ENCODE peak calls at places on chromosomes 12 and 14, in eight cellular contexts. B, D, E, X, F, L, T and C are unnamed samples.

GRCh38 chr14:100104523-100105300 is 39.5 kb downstream of the EVL start:
- DNase-seq in X (peak), L (no peak), E (no peak), T (peak), F (no peak), D (no peak), B (peak), C (no peak)

GRCh38 chr12:124667671-124668337 is 100.4 kb upstream of the NCOR2 start:
- DNase-seq in X (no peak), E (no peak), T (no peak), D (no peak), B (no peak), F (no peak), L (no peak), C (no peak)

GRCh38 chr12:68290126-68290525 is 36.7 kb upstream of the IL22 start:
- DNase-seq in F (no peak), L (no peak), E (no peak), B (no peak), T (no peak), X (no peak), D (peak), C (no peak)

GRCh38 chr12:25960176-25960575 is 1.7 kb downstream of the RASSF8 start:
- DNase-seq in F (no peak), L (no peak), T (peak), X (peak), E (no peak), B (no peak), D (peak), C (no peak)

GRCh38 chr14:69615471-69616407 is 4.3 kb downstream of the SUSD6 start:
- DNase-seq in F (no peak), E (peak), B (no peak), T (peak), L (no peak), D (peak), X (peak), C (peak)

GRCh38 chr12:111068281-111068680 is 147.9 kb upstream of the MYL2 start:
- DNase-seq in X (no peak), L (no peak), T (no peak), D (no peak), F (no peak), E (no peak), B (no peak), C (no peak)

GRCh38 chr14:57182760-57183503 is 85.8 kb downstream of the EXOC5 start:
- DNase-seq in B (no peak), F (no peak), T (peak), E (no peak), X (peak), L (no peak), D (peak), C (no peak)

GRCh38 chr14:78543433-78543832 is 373.3 kb downstream of the NRXN3 start:
- DNase-seq in X (no peak), D (no peak), L (no peak), B (no peak), E (no peak), T (no peak), F (no peak), C (no peak)

GRCh38 chr12:19847294-19848059 is 408.2 kb downstream of the AEBP2 start:
- DNase-seq in X (peak), L (no peak), T (peak), D (no peak), E (no peak), F (no peak), B (no peak), C (no peak)

GRCh38 chr14:65117795-65118746 is 15.8 kb upstream of the MAX start:
- DNase-seq in B (no peak), L (no peak), T (no peak), F (no peak), D (no peak), X (no peak), E (no peak), C (no peak)

GRCh38 chr12:132352896-132353800 is 23.8 kb upstream of the GALNT9 start:
- DNase-seq in F (no peak), L (no peak), B (no peak), T (no peak), E (no peak), D (no peak), X (no peak), C (no peak)

GRCh38 chr12:73863541-73863940 is 674.1 kb upstream of the ATXN7L3B start:
- DNase-seq in F (no peak), X (peak), B (peak), D (peak), L (no peak), T (no peak), E (no peak), C (no peak)

GRCh38 chr12:28506271-28506670 is 316.0 kb downstream of the CCDC91 start:
- DNase-seq in F (no peak), D (no peak), B (no peak), E (no peak), X (no peak), T (no peak), L (no peak), C (no peak)

GRCh38 chr12:49507139-49507538 is 31.7 kb upstream of the KCNH3 start:
- DNase-seq in T (peak), D (peak), B (no peak), L (no peak), F (no peak), X (peak), E (no peak), C (no peak)

GRCh38 chr12:20434993-20435392 is 66.7 kb downstream of the PDE3A start:
- DNase-seq in T (peak), F (no peak), B (no peak), L (no peak), E (no peak), X (peak), D (no peak), C (no peak)

GRCh38 chr14:103679351-103679750 is 35.9 kb downstream of the XRCC3 start:
- DNase-seq in F (no peak), L (peak), X (no peak), B (no peak), T (no peak), D (no peak), E (no peak), C (no peak)

GRCh38 chr14:68012861-68013260 is 193.3 kb downstream of the RAD51B start:
- DNase-seq in X (no peak), T (no peak), F (no peak), D (peak), L (no peak), B (no peak), E (no peak), C (no peak)

GRCh38 chr12:81896771-81897170 is 137.6 kb upstream of the PPFIA2 start:
- DNase-seq in B (no peak), X (peak), F (no peak), D (no peak), T (no peak), L (no peak), E (no peak), C (no peak)

GRCh38 chr12:95796982-95797289 is 6.4 kb upstream of the NTN4 start:
- DNase-seq in E (no peak), X (no peak), D (no peak), L (no peak), F (no peak), T (peak), B (no peak), C (no peak)

GRCh38 chr14:103697601-103698379 is 17.5 kb downstream of the XRCC3 start:
- DNase-seq in F (no peak), T (no peak), D (no peak), E (no peak), B (no peak), L (no peak), X (no peak), C (no peak)

GRCh38 chr14:95784137-95784536 is 70.2 kb upstream of the TCL1A start:
- DNase-seq in F (no peak), L (no peak), D (peak), B (peak), E (no peak), X (peak), T (peak), C (no peak)

GRCh38 chr12:106586803-106587684 is 4.2 kb downstream of the RFX4 start:
- DNase-seq in B (no peak), D (no peak), L (no peak), T (no peak), F (no peak), E (no peak), X (peak), C (no peak)

GRCh38 chr12:115440438-115440837 is 756.5 kb upstream of the TBX3 start:
- DNase-seq in L (no peak), T (peak), B (peak), F (no peak), X (peak), D (peak), E (no peak), C (no peak)

GRCh38 chr12:89334770-89335169 is 17.5 kb downstream of the DUSP6 start:
- DNase-seq in B (no peak), T (peak), E (no peak), L (no peak), X (peak), D (no peak), F (no peak), C (no peak)

GRCh38 chr12:113762849-113763816 is 203.0 kb downstream of the RBM19 start:
- DNase-seq in T (no peak), L (no peak), D (no peak), B (no peak), X (no peak), E (no peak), F (no peak), C (no peak)

GRCh38 chr14:44912041-44912869 is 49.5 kb downstream of the KLHL28 start:
- DNase-seq in X (no peak), E (no peak), L (no peak), F (no peak), D (peak), T (no peak), B (no peak), C (no peak)

GRCh38 chr12:2641209-2641608 is 153.6 kb upstream of the FKBP4 start:
- DNase-seq in X (peak), L (no peak), D (peak), F (no peak), B (peak), E (no peak), T (peak), C (no peak)

GRCh38 chr12:49537709-49538601 is 875 bp upstream of the KCNH3 start:
- DNase-seq in E (no peak), D (peak), B (no peak), L (no peak), F (no peak), X (peak), T (no peak), C (no peak)

GRCh38 chr12:123436017-123436964 is at the start of gene RILPL2:
- DNase-seq in E (peak), F (peak), L (peak), B (peak), D (peak), X (peak), T (peak), C (peak)